ENCODE peak calls at places on chromosomes 11 and 22, in five cellular contexts. One of them, this sample, is unnamed.

GRCh38 chr11:110431212-110432073 is 1.7 kb downstream of the FDX1 start:
- DNase-seq in GM12891: no peak
- DNase-seq in H1: no peak
- DNase-seq in GM12878: no peak
- DNase-seq in K562: no peak
- DNase-seq in this sample: no peak

GRCh38 chr22:32587449-32587848 is 112.8 kb downstream of the FBXO7 start:
- DNase-seq in H1: no peak
- DNase-seq in GM12878: no peak
- DNase-seq in K562: no peak
- DNase-seq in GM12891: no peak
- DNase-seq in this sample: no peak

GRCh38 chr22:23772315-23773246 is at the start of gene MMP11:
- DNase-seq in GM12891: peak
- DNase-seq in GM12878: no peak
- DNase-seq in H1: no peak
- DNase-seq in K562: peak
- DNase-seq in this sample: peak

GRCh38 chr11:102389253-102389652 is 42.2 kb downstream of the BIRC2 start:
- DNase-seq in GM12878: no peak
- DNase-seq in GM12891: no peak
- DNase-seq in K562: no peak
- DNase-seq in H1: no peak
- DNase-seq in this sample: no peak

GRCh38 chr11:18046116-18046777 is at the start of gene TPH1:
- DNase-seq in GM12891: no peak
- DNase-seq in K562: no peak
- DNase-seq in H1: peak
- DNase-seq in GM12878: no peak
- DNase-seq in this sample: no peak

GRCh38 chr11:2258501-2259465 is 11.6 kb downstream of the ASCL2 start:
- DNase-seq in K562: no peak
- DNase-seq in GM12891: no peak
- DNase-seq in GM12878: no peak
- DNase-seq in H1: no peak
- DNase-seq in this sample: no peak

GRCh38 chr11:8699903-8700302 is 17.3 kb downstream of the RPL27A start:
- DNase-seq in GM12878: no peak
- DNase-seq in GM12891: no peak
- DNase-seq in H1: no peak
- DNase-seq in K562: no peak
- DNase-seq in this sample: no peak

GRCh38 chr11:9380773-9381172 is 3.7 kb upstream of the IPO7 start:
- DNase-seq in H1: no peak
- DNase-seq in GM12878: no peak
- DNase-seq in K562: no peak
- DNase-seq in GM12891: no peak
- DNase-seq in this sample: no peak

GRCh38 chr11:72553748-72554147 is 119.4 kb upstream of the CLPB start:
- DNase-seq in GM12891: no peak
- DNase-seq in H1: peak
- DNase-seq in GM12878: no peak
- DNase-seq in K562: peak
- DNase-seq in this sample: no peak

GRCh38 chr11:35126000-35126878 is 12.7 kb upstream of the CD44 start:
- DNase-seq in K562: no peak
- DNase-seq in H1: no peak
- DNase-seq in GM12891: no peak
- DNase-seq in GM12878: peak
- DNase-seq in this sample: no peak

GRCh38 chr22:45866398-45867117 is 110.4 kb downstream of the WNT7B start:
- DNase-seq in H1: no peak
- DNase-seq in GM12878: no peak
- DNase-seq in K562: no peak
- DNase-seq in GM12891: no peak
- DNase-seq in this sample: no peak

GRCh38 chr22:35928273-35928798 is 100.3 kb downstream of the RBFOX2 start:
- DNase-seq in K562: no peak
- DNase-seq in H1: no peak
- DNase-seq in GM12878: no peak
- DNase-seq in GM12891: no peak
- DNase-seq in this sample: no peak

GRCh38 chr11:36233226-36233625 is 56.0 kb downstream of the COMMD9 start:
- DNase-seq in GM12891: no peak
- DNase-seq in H1: no peak
- DNase-seq in K562: no peak
- DNase-seq in GM12878: no peak
- DNase-seq in this sample: no peak

GRCh38 chr11:8061555-8062428 is 19.2 kb upstream of the TUB start:
- DNase-seq in K562: no peak
- DNase-seq in GM12878: no peak
- DNase-seq in H1: no peak
- DNase-seq in GM12891: no peak
- DNase-seq in this sample: no peak

GRCh38 chr22:44074286-44074984 is 50.3 kb downstream of the PARVB start:
- DNase-seq in GM12891: no peak
- DNase-seq in K562: no peak
- DNase-seq in H1: no peak
- DNase-seq in GM12878: no peak
- DNase-seq in this sample: no peak

GRCh38 chr11:64035581-64035980 is at the start of gene FLRT1:
- DNase-seq in GM12878: no peak
- DNase-seq in GM12891: no peak
- DNase-seq in H1: no peak
- DNase-seq in K562: peak
- DNase-seq in this sample: no peak

GRCh38 chr11:12547953-12548650 is 126.1 kb upstream of the TEAD1 start:
- DNase-seq in GM12878: no peak
- DNase-seq in H1: no peak
- DNase-seq in GM12891: no peak
- DNase-seq in K562: no peak
- DNase-seq in this sample: no peak

GRCh38 chr11:4027746-4028145 is 66.9 kb upstream of the RRM1 start:
- DNase-seq in K562: no peak
- DNase-seq in GM12878: no peak
- DNase-seq in GM12891: no peak
- DNase-seq in H1: no peak
- DNase-seq in this sample: no peak

GRCh38 chr11:4025957-4026324 is 68.7 kb upstream of the RRM1 start:
- DNase-seq in H1: no peak
- DNase-seq in GM12891: no peak
- DNase-seq in K562: no peak
- DNase-seq in GM12878: no peak
- DNase-seq in this sample: no peak

GRCh38 chr11:4022669-4023068 is 71.9 kb upstream of the RRM1 start:
- DNase-seq in K562: no peak
- DNase-seq in GM12878: no peak
- DNase-seq in GM12891: no peak
- DNase-seq in H1: no peak
- DNase-seq in this sample: no peak

GRCh38 chr11:4026389-4026788 is 68.2 kb upstream of the RRM1 start:
- DNase-seq in H1: no peak
- DNase-seq in GM12878: no peak
- DNase-seq in GM12891: no peak
- DNase-seq in K562: no peak
- DNase-seq in this sample: no peak

DNA sequence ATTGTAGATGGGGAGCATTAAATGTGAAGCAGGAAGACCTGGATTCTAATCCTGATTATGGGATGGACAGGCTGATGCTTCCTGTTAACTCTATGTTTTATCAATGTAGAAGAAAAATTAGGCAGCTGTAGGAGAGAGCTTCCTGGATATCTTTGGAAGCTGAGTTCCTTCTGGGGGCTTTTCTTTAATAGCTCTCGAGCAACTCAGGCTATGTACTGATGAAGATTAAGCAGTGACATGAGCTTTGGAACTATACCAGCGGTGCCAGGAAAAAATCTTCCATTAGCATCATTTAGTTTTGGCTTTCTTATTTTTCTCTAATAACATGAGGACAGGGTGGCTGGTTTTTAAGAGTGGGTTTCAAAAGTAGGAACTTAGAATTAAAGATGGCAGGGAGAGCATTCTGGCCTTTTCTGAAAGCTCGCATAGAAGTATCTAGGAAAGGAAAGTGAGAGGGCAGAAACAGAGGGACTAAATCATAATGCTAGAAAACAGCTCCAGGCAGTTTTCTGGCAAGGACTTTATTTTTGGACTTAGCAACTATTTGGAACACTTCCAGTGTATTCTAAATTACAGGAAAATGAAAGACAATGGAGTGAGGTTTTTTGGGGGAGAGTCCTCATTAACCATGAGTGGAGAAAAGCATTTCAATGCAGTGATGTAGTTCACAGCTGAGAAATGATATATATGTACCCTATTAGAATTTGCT is 69.2 kb upstream of the RRM1 start:
- DNase-seq in K562: no peak
- DNase-seq in H1: no peak
- DNase-seq in GM12891: no peak
- DNase-seq in GM12878: no peak
- DNase-seq in this sample: no peak
- TF ChIP-seq TAF1 in K562: no peak
- TF ChIP-seq TAF1 in H1: no peak
- TF ChIP-seq TAF1 in GM12891: no peak
- TF ChIP-seq TAF1 in GM12878: no peak
- TF ChIP-seq TAF1 in this sample: no peak

DNA sequence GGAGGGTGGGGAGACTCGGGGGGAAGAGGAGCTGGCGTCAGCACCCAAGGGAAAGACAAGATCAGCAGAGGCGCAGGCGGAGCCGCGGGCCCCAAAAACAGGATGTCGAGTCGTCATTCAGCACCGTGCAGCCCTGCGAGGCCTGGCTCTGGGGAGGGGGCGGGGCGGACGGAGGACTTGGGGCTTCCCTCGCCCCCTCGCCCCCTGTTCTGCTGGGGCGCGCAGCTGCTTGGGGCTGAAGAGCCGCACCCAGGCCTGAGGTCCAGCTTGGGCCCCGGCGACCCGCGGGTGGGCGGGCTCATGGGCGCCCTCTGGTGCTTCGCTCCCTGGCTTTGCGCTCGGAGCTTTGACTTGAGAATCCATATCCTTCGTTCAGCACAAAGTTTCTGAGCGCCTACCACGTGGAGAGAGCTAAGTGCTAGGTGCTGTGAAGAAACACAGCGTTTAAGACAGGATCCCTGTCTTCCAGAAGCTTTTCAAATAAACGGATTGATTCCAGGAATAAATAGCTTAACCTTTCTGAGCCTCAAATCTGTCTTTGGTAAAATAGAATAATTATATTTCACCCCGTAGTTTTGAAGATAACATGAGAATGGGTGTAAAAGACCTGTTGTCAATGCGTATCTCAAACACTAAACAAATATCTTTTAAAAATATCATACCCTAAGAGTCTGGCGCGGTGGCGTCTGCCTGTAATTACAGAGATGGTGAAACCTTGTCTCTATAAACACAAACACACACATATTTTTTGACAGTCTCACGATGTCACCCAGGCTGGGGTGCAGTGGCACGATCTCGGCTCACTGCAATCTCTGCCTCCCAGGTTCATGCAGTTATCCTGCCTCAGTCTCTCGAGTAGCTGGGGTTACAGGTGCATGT is 906 bp upstream of the RHOG start:
- DNase-seq in K562: peak
- DNase-seq in GM12891: peak
- DNase-seq in H1: peak
- DNase-seq in GM12878: peak
- DNase-seq in this sample: peak
- TF ChIP-seq POLR2A in K562: peak
- TF ChIP-seq POLR2A in GM12891: no peak
- TF ChIP-seq POLR2A in H1: no peak
- TF ChIP-seq POLR2A in GM12878: peak
- TF ChIP-seq POLR2A in this sample: peak

GRCh38 chr11:69495441-69496201 is 14.2 kb downstream of the LINC01488 start:
- DNase-seq in K562: no peak
- DNase-seq in H1: no peak
- DNase-seq in GM12891: no peak
- DNase-seq in GM12878: no peak
- DNase-seq in this sample: no peak

GRCh38 chr11:69496202-69496557 is 14.7 kb downstream of the LINC01488 start:
- DNase-seq in GM12891: no peak
- DNase-seq in K562: no peak
- DNase-seq in GM12878: no peak
- DNase-seq in H1: no peak
- DNase-seq in this sample: no peak

GRCh38 chr11:69494851-69495250 is 13.4 kb downstream of the LINC01488 start:
- DNase-seq in GM12878: no peak
- DNase-seq in GM12891: no peak
- DNase-seq in H1: no peak
- DNase-seq in K562: no peak
- DNase-seq in this sample: no peak

GRCh38 chr11:69492201-69492991 is 10.9 kb downstream of the LINC01488 start:
- DNase-seq in GM12891: no peak
- DNase-seq in K562: no peak
- DNase-seq in GM12878: no peak
- DNase-seq in H1: no peak
- DNase-seq in this sample: no peak

DNA sequence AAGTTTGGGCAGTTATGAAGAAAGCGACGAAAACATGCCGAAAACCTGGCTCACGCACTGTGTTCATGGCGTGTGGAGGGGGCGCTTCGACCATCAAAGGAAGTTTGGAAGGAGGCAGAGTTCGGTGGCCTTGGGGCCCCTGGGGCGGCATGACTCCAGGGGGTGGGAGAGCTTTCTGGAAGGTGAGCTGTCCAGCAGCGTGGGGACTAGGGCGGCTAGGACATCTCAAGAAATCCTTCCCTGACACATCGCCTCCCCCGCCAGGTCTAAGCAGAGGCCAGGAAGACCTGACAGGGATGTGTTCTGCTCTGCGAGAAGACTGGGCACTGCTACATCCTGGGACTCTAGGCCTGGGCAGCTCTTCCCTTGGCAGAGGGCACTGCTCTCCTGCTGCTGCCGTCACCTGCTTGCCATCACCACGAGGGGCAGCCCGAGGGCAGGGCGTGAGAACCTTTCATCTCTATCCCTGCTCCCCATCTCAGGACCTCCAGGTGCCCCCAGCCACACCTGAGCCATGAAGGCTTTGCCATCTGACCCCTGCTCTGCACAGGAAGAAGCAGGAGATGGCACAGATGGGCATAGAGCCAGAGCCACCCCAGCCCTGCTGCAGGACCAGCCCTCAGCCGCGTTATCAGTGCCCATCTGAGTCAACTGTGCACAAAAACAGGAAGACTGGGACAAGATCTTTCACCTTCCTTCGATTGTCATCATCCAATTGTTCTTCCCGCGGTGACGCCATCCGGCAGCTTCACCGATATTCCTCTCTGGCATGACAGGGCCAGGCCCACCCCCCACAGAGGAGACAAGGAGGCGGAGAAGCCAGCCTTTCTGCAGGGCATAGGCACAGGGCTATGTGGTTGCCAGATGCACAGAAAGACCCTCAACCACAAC is 12.7 kb downstream of the LINC01488 start:
- DNase-seq in H1: no peak
- DNase-seq in GM12878: no peak
- DNase-seq in GM12891: no peak
- DNase-seq in K562: no peak
- DNase-seq in this sample: no peak
- TF ChIP-seq POLR2AphosphoS5 in H1: no peak
- TF ChIP-seq POLR2AphosphoS5 in GM12878: no peak
- TF ChIP-seq POLR2AphosphoS5 in GM12891: no peak
- TF ChIP-seq POLR2AphosphoS5 in K562: no peak
- TF ChIP-seq POLR2AphosphoS5 in this sample: no peak

GRCh38 chr11:127133061-127133460 is 132.5 kb upstream of the KIRREL3 start:
- DNase-seq in GM12878: no peak
- DNase-seq in H1: no peak
- DNase-seq in GM12891: no peak
- DNase-seq in K562: no peak
- DNase-seq in this sample: no peak

GRCh38 chr11:127136438-127136837 is 135.9 kb upstream of the KIRREL3 start:
- DNase-seq in K562: no peak
- DNase-seq in GM12878: no peak
- DNase-seq in GM12891: no peak
- DNase-seq in H1: no peak
- DNase-seq in this sample: no peak
- TF ChIP-seq TAF1 in K562: no peak
- TF ChIP-seq TAF1 in GM12878: no peak
- TF ChIP-seq TAF1 in GM12891: no peak
- TF ChIP-seq TAF1 in H1: no peak
- TF ChIP-seq TAF1 in this sample: no peak

This sample was measured in GM12892.